ENCODE peak calls at places on chromosomes 6 and 20, in seven cellular contexts. Y is fibroblast of the conjunctiva; V is CD8-positive, alpha-beta T cell; E is NCI-H510A; I is activated naive CD8-positive, alpha-beta T cell treated with anti-CD3 and anti-CD28 coated beads, Interleukin-2, amount 50 U/mL, for 24 hours; W is left cardiac atrium; X is heart right ventricle. P is an unnamed sample.

GRCh38 chr6:34791164-34791841 is 580 bp upstream of the BLTP3A start:
- DNase-seq in I (peak; percentile 59), V (no peak), X (peak; percentile 58), E (peak; percentile 76), Y (no peak), W (peak; percentile 41), P (no peak)

GRCh38 chr20:32231847-32232246 is 24.2 kb downstream of the POFUT1 start:
- DNase-seq in Y (no peak), W (no peak), V (no peak), X (no peak), E (no peak), I (peak; percentile 38), P (no peak)

GRCh38 chr6:124738496-124738895 is 223.7 kb upstream of the RNF217 start:
- DNase-seq in V (no peak), I (no peak), X (no peak), W (no peak), Y (no peak), E (no peak), P (no peak)

GRCh38 chr6:25312034-25312620 is 33.0 kb downstream of the CARMIL1 start:
- DNase-seq in W (no peak), V (no peak), E (no peak), I (no peak), Y (peak; percentile 50), X (no peak), P (no peak)

GRCh38 chr20:23702021-23702420 is 13.2 kb upstream of the CST4 start:
- DNase-seq in Y (no peak), V (no peak), X (no peak), W (no peak), I (no peak), E (no peak), P (no peak)

GRCh38 chr6:159714404-159714803 is 12.9 kb upstream of the WTAP start:
- DNase-seq in X (no peak), V (no peak), Y (no peak), E (no peak), W (no peak), I (no peak), P (no peak)

GRCh38 chr6:83853968-83854501 is 875 bp downstream of the RIPPLY2 start:
- DNase-seq in I (no peak), V (no peak), X (no peak), Y (no peak), W (no peak), E (peak; percentile 20), P (no peak)

GRCh38 chr6:42960243-42961019 is at the start of gene GNMT:
- DNase-seq in V (no peak), X (peak; percentile 26), I (peak; percentile 31), W (peak; percentile 58), E (peak; percentile 75), Y (no peak), P (no peak)

GRCh38 chr6:31718294-31718693 is 3.1 kb downstream of the LY6G6D start:
- DNase-seq in E (peak; percentile 94), V (no peak), Y (no peak), I (no peak), W (no peak), X (no peak), P (no peak)

GRCh38 chr6:11785449-11785951 is 6.9 kb upstream of the ADTRP start:
- DNase-seq in X (no peak), Y (no peak), V (no peak), W (no peak), I (no peak), E (no peak), P (no peak)

GRCh38 chr6:73180076-73180717 is 45.1 kb downstream of the KHDC1L start:
- DNase-seq in V (no peak), W (no peak), Y (no peak), X (no peak), I (no peak), E (no peak), P (no peak)

GRCh38 chr6:148343383-148343782 is 745 bp downstream of the SASH1 start:
- DNase-seq in W (no peak), Y (no peak), V (no peak), X (no peak), E (no peak), I (no peak), P (no peak)

P was measured in thoracic aorta.